ENCODE peak calls at places on chromosome 17, in seven cellular contexts. One of them, this sample, is unnamed.
A peak's percentile ranks its signal among the peaks of the same experiment; 100 is the strongest.

GRCh38 chr17:6454495-6455320 is 10.5 kb downstream of the PIMREG start:
- DNase-seq in upper lobe of right lung: peak; percentile 61
- DNase-seq in A549: no peak
- DNase-seq in neural progenitor cell: peak; percentile 60
- DNase-seq in lung: no peak
- DNase-seq in HCT116: no peak
- DNase-seq in GM06990: no peak
- DNase-seq in this sample: no peak

GRCh38 chr17:36940313-36941264 is 3.3 kb downstream of the LHX1 start:
- DNase-seq in GM06990: no peak
- DNase-seq in neural progenitor cell: peak; percentile 55
- DNase-seq in upper lobe of right lung: no peak
- DNase-seq in A549: no peak
- DNase-seq in lung: no peak
- DNase-seq in HCT116: no peak
- DNase-seq in this sample: no peak

GRCh38 chr17:40072481-40073346 is 9.9 kb downstream of the THRA start:
- DNase-seq in GM06990: no peak
- DNase-seq in lung: no peak
- DNase-seq in neural progenitor cell: no peak
- DNase-seq in A549: no peak
- DNase-seq in HCT116: no peak
- DNase-seq in upper lobe of right lung: no peak
- DNase-seq in this sample: peak; percentile 57

GRCh38 chr17:81518785-81519283 is 6.2 kb upstream of the ACTG1 start:
- DNase-seq in GM06990: peak; percentile 74
- DNase-seq in HCT116: no peak
- DNase-seq in lung: peak; percentile 71
- DNase-seq in upper lobe of right lung: peak; percentile 84
- DNase-seq in A549: peak; percentile 55
- DNase-seq in neural progenitor cell: peak; percentile 48
- DNase-seq in this sample: peak; percentile 52

GRCh38 chr17:6094453-6094852 is 24.3 kb downstream of the WSCD1 start:
- DNase-seq in upper lobe of right lung: no peak
- DNase-seq in neural progenitor cell: no peak
- DNase-seq in HCT116: no peak
- DNase-seq in A549: no peak
- DNase-seq in lung: no peak
- DNase-seq in GM06990: no peak
- DNase-seq in this sample: no peak

GRCh38 chr17:40450175-40450574 is 6.9 kb downstream of the IGFBP4 start:
- DNase-seq in lung: no peak
- DNase-seq in upper lobe of right lung: no peak
- DNase-seq in neural progenitor cell: peak; percentile 49
- DNase-seq in GM06990: no peak
- DNase-seq in HCT116: peak; percentile 62
- DNase-seq in A549: peak; percentile 81
- DNase-seq in this sample: peak; percentile 71

GRCh38 chr17:38329284-38329683 is 14.5 kb downstream of the GPR179 start:
- DNase-seq in HCT116: no peak
- DNase-seq in upper lobe of right lung: no peak
- DNase-seq in lung: no peak
- DNase-seq in GM06990: no peak
- DNase-seq in A549: no peak
- DNase-seq in neural progenitor cell: no peak
- DNase-seq in this sample: no peak

GRCh38 chr17:56867948-56868376 is 34.0 kb downstream of the DGKE start:
- DNase-seq in neural progenitor cell: no peak
- DNase-seq in A549: no peak
- DNase-seq in GM06990: no peak
- DNase-seq in HCT116: no peak
- DNase-seq in lung: no peak
- DNase-seq in upper lobe of right lung: no peak
- DNase-seq in this sample: no peak

GRCh38 chr17:77266891-77267341 is 126.1 kb downstream of the SEC14L1 start:
- DNase-seq in upper lobe of right lung: no peak
- DNase-seq in neural progenitor cell: peak; percentile 58
- DNase-seq in A549: no peak
- DNase-seq in HCT116: no peak
- DNase-seq in GM06990: no peak
- DNase-seq in lung: no peak
- DNase-seq in this sample: no peak

GRCh38 chr17:77877674-77878355 is 80.7 kb upstream of the TNRC6C start:
- DNase-seq in GM06990: no peak
- DNase-seq in HCT116: no peak
- DNase-seq in lung: no peak
- DNase-seq in upper lobe of right lung: no peak
- DNase-seq in neural progenitor cell: no peak
- DNase-seq in A549: no peak
- DNase-seq in this sample: no peak

GRCh38 chr17:76268015-76268749 is 3.0 kb downstream of the UBALD2 start:
- DNase-seq in neural progenitor cell: no peak
- DNase-seq in lung: peak; percentile 81
- DNase-seq in GM06990: peak; percentile 79
- DNase-seq in A549: no peak
- DNase-seq in HCT116: no peak
- DNase-seq in upper lobe of right lung: peak; percentile 91
- DNase-seq in this sample: peak; percentile 62

GRCh38 chr17:55324296-55324978 is 59.7 kb downstream of the HLF start:
- DNase-seq in HCT116: no peak
- DNase-seq in A549: no peak
- DNase-seq in lung: no peak
- DNase-seq in neural progenitor cell: no peak
- DNase-seq in upper lobe of right lung: no peak
- DNase-seq in GM06990: no peak
- DNase-seq in this sample: no peak

GRCh38 chr17:27319536-27320221 is 25.8 kb downstream of the WSB1 start:
- DNase-seq in HCT116: no peak
- DNase-seq in A549: no peak
- DNase-seq in GM06990: no peak
- DNase-seq in neural progenitor cell: no peak
- DNase-seq in upper lobe of right lung: peak; percentile 81
- DNase-seq in lung: peak; percentile 74
- DNase-seq in this sample: peak; percentile 86

GRCh38 chr17:12979826-12980500 is 37.9 kb downstream of the ELAC2 start:
- DNase-seq in neural progenitor cell: no peak
- DNase-seq in lung: no peak
- DNase-seq in A549: no peak
- DNase-seq in upper lobe of right lung: no peak
- DNase-seq in HCT116: no peak
- DNase-seq in GM06990: no peak
- DNase-seq in this sample: no peak

GRCh38 chr17:44309472-44309871 is 1.1 kb downstream of the RUNDC3A start:
- DNase-seq in GM06990: no peak
- DNase-seq in neural progenitor cell: no peak
- DNase-seq in HCT116: no peak
- DNase-seq in upper lobe of right lung: no peak
- DNase-seq in A549: no peak
- DNase-seq in lung: no peak
- DNase-seq in this sample: no peak

GRCh38 chr17:44310188-44310587 is 1.8 kb downstream of the RUNDC3A start:
- DNase-seq in GM06990: no peak
- DNase-seq in upper lobe of right lung: no peak
- DNase-seq in neural progenitor cell: no peak
- DNase-seq in A549: no peak
- DNase-seq in lung: no peak
- DNase-seq in HCT116: no peak
- DNase-seq in this sample: no peak

GRCh38 chr17:44308320-44308818 is at the start of gene RUNDC3A:
- DNase-seq in upper lobe of right lung: peak; percentile 91
- DNase-seq in GM06990: peak; percentile 79
- DNase-seq in A549: peak; percentile 95
- DNase-seq in lung: peak; percentile 84
- DNase-seq in HCT116: peak; percentile 36
- DNase-seq in neural progenitor cell: peak; percentile 97
- DNase-seq in this sample: peak; percentile 86

GRCh38 chr17:44308865-44309264 is 464 bp downstream of the RUNDC3A start:
- DNase-seq in GM06990: no peak
- DNase-seq in upper lobe of right lung: no peak
- DNase-seq in HCT116: no peak
- DNase-seq in neural progenitor cell: no peak
- DNase-seq in A549: no peak
- DNase-seq in lung: no peak
- DNase-seq in this sample: no peak

GRCh38 chr17:44307387-44308186 is 814 bp upstream of the RUNDC3A start:
- DNase-seq in A549: peak; percentile 88
- DNase-seq in GM06990: no peak
- DNase-seq in HCT116: no peak
- DNase-seq in lung: no peak
- DNase-seq in upper lobe of right lung: no peak
- DNase-seq in neural progenitor cell: peak; percentile 91
- DNase-seq in this sample: peak; percentile 61
- H3K4me3 ChIP-seq in A549: peak overlapping the region; percentile 47
- H3K4me3 ChIP-seq in GM06990: no peak overlapping the region
- H3K4me3 ChIP-seq in HCT116: no peak overlapping the region
- H3K4me3 ChIP-seq in lung: no peak overlapping the region
- H3K4me3 ChIP-seq in upper lobe of right lung: peak overlapping the region; percentile 51
- H3K4me3 ChIP-seq in neural progenitor cell: peak overlapping the region; percentile 50
- H3K4me3 ChIP-seq in this sample: no peak overlapping the region

GRCh38 chr17:63694974-63695773 is 4.8 kb downstream of the LIMD2 start:
- DNase-seq in GM06990: peak; percentile 46
- DNase-seq in upper lobe of right lung: no peak
- DNase-seq in A549: no peak
- DNase-seq in HCT116: no peak
- DNase-seq in neural progenitor cell: no peak
- DNase-seq in lung: no peak
- DNase-seq in this sample: no peak

GRCh38 chr17:63692195-63692816 is 7.6 kb downstream of the LIMD2 start:
- DNase-seq in GM06990: no peak
- DNase-seq in HCT116: no peak
- DNase-seq in neural progenitor cell: no peak
- DNase-seq in upper lobe of right lung: no peak
- DNase-seq in lung: no peak
- DNase-seq in A549: no peak
- DNase-seq in this sample: no peak

GRCh38 chr17:63694229-63694973 is 5.5 kb downstream of the LIMD2 start:
- DNase-seq in upper lobe of right lung: no peak
- DNase-seq in lung: no peak
- DNase-seq in A549: no peak
- DNase-seq in GM06990: peak; percentile 36
- DNase-seq in neural progenitor cell: peak; percentile 31
- DNase-seq in HCT116: no peak
- DNase-seq in this sample: no peak

GRCh38 chr17:63695889-63696288 is 4.0 kb downstream of the LIMD2 start:
- DNase-seq in lung: no peak
- DNase-seq in HCT116: no peak
- DNase-seq in neural progenitor cell: no peak
- DNase-seq in GM06990: no peak
- DNase-seq in A549: no peak
- DNase-seq in upper lobe of right lung: no peak
- DNase-seq in this sample: no peak

DNA sequence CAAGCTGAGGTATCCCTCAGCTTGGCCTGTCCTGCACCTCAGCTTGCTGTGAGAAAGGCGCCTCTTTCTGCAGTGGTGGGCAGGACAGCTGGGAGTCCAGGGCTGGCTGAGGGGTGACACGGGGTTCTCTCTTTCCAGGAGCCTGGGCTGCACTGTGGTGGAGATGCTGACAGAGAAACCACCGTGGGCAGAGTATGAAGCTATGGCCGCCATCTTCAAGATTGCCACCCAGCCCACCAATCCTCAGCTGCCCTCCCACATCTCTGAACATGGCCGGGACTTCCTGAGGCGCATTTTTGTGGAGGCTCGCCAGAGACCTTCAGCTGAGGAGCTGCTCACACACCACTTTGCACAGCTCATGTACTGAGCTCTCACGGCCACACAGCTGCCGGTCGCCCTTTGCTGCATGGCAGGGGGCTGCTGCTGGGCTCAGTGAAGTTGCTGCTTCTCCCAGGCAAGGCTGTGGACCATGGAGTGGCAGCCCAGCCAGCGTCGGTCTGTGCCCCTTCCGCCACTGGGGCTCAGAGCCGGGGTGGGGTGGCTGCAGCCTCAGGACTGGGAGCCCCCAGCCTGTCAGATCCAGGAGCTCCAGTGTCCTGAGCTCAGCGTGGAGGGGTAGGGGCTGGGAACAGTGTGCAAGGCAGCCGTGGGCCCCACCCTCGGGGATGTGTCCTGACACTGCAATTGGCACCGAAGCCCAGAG is 6.4 kb downstream of the LIMD2 start:
- DNase-seq in A549: no peak
- DNase-seq in GM06990: no peak
- DNase-seq in HCT116: no peak
- DNase-seq in lung: no peak
- DNase-seq in upper lobe of right lung: no peak
- DNase-seq in neural progenitor cell: no peak
- DNase-seq in this sample: no peak
- H3K4me3 ChIP-seq in A549: no peak overlapping the region
- H3K4me3 ChIP-seq in GM06990: no peak overlapping the region
- H3K4me3 ChIP-seq in HCT116: no peak overlapping the region
- H3K4me3 ChIP-seq in lung: no peak overlapping the region
- H3K4me3 ChIP-seq in upper lobe of right lung: no peak overlapping the region
- H3K4me3 ChIP-seq in neural progenitor cell: no peak overlapping the region
- H3K4me3 ChIP-seq in this sample: no peak overlapping the region

DNA sequence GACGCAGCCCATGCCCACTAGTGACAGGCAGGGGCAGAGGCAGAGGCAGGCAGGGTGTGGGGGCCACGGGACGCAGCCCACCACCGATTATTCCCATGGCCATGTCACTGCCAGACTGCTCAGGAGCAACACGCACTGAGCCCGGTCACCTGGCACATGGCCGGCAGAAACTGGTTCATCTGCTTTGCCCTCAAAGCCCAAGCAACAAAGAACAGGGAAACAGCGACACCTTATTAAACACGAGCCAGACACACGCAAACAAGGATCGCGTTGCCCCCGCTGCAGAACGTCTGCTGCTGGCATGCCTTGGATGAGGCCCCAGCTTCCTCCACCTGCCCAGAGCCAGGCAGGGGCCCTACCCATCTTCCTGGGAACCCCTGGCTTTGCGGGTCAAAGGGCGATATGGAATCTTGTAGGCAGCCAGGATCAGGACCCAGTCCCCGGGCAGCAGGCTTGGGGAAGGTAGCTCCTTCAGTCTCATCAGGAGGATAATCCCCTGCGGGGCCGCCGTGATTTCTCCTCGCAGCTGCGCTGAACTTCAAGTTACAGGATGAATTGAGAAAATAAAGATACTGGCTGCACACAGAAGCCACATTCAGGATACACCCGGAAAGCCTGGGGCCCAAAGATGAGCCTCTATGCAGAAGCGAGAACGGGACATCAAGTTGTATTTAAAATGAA is 4.8 kb downstream of the TBC1D16 start:
- DNase-seq in HCT116: no peak
- DNase-seq in lung: peak; percentile 79
- DNase-seq in GM06990: no peak
- DNase-seq in A549: no peak
- DNase-seq in upper lobe of right lung: peak; percentile 89
- DNase-seq in neural progenitor cell: no peak
- DNase-seq in this sample: peak; percentile 95
- H3K4me3 ChIP-seq in HCT116: no peak overlapping the region
- H3K4me3 ChIP-seq in lung: no peak overlapping the region
- H3K4me3 ChIP-seq in GM06990: no peak overlapping the region
- H3K4me3 ChIP-seq in A549: no peak overlapping the region
- H3K4me3 ChIP-seq in upper lobe of right lung: no peak overlapping the region
- H3K4me3 ChIP-seq in neural progenitor cell: no peak overlapping the region
- H3K4me3 ChIP-seq in this sample: no peak overlapping the region

DNA sequence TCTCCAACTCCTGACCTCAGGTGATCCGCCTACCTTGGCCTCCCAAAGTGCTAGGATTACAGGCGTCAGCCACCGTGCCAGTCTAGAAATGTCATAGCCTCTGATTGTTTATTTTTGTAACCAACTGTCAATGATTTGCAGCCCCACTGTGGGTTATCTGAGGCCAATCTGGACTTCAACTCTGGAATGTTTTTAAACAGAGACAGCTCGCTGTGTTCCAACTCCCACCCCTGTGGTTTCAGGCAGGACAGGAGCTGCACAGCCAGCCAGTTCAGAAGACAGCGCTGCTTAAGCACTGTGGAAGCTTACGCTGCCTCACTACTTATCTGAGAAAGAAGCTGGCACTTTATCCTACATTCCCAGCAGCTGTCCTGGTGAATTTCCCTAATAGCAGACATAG is 19.5 kb downstream of the MRM3 start:
- DNase-seq in A549: no peak
- DNase-seq in lung: no peak
- DNase-seq in GM06990: no peak
- DNase-seq in HCT116: no peak
- DNase-seq in neural progenitor cell: no peak
- DNase-seq in upper lobe of right lung: no peak
- DNase-seq in this sample: no peak
- H3K4me3 ChIP-seq in A549: no peak overlapping the region
- H3K4me3 ChIP-seq in lung: no peak overlapping the region
- H3K4me3 ChIP-seq in GM06990: no peak overlapping the region
- H3K4me3 ChIP-seq in HCT116: no peak overlapping the region
- H3K4me3 ChIP-seq in neural progenitor cell: no peak overlapping the region
- H3K4me3 ChIP-seq in upper lobe of right lung: no peak overlapping the region
- H3K4me3 ChIP-seq in this sample: no peak overlapping the region

This sample was measured in body of pancreas.